ENCODE peak calls at places on chromosomes 13 and 19, in six cellular contexts. One of them, this sample, is unnamed.

GRCh38 chr13:92316030-92316429 is 910.6 kb upstream of the GPC6 start:
- DNase-seq in stimulated activated CD8-positive, alpha-beta memory T cell treated with anti-CD3 and anti-CD28 coated beads, Interleukin-12 subunit alpha, Interleukin-12 subunit beta, amount 100 ng/mL, for 4 hours: no peak
- DNase-seq in psoas muscle: no peak
- DNase-seq in non-pigmented ciliary epithelial cell: no peak
- DNase-seq in mucosa of descending colon: no peak
- DNase-seq in fibroblast of lung: no peak
- DNase-seq in this sample: no peak

GRCh38 chr13:38180100-38180499 is 169.6 kb upstream of the UFM1 start:
- DNase-seq in stimulated activated CD8-positive, alpha-beta memory T cell treated with anti-CD3 and anti-CD28 coated beads, Interleukin-12 subunit alpha, Interleukin-12 subunit beta, amount 100 ng/mL, for 4 hours: no peak
- DNase-seq in psoas muscle: no peak
- DNase-seq in non-pigmented ciliary epithelial cell: no peak
- DNase-seq in mucosa of descending colon: no peak
- DNase-seq in fibroblast of lung: no peak
- DNase-seq in this sample: peak

GRCh38 chr19:13670846-13671245 is 93.5 kb upstream of the MRI1 start:
- DNase-seq in stimulated activated CD8-positive, alpha-beta memory T cell treated with anti-CD3 and anti-CD28 coated beads, Interleukin-12 subunit alpha, Interleukin-12 subunit beta, amount 100 ng/mL, for 4 hours: no peak
- DNase-seq in psoas muscle: no peak
- DNase-seq in non-pigmented ciliary epithelial cell: no peak
- DNase-seq in mucosa of descending colon: no peak
- DNase-seq in fibroblast of lung: no peak
- DNase-seq in this sample: no peak

GRCh38 chr19:11142528-11143171 is 12.9 kb downstream of the SPC24 start:
- DNase-seq in stimulated activated CD8-positive, alpha-beta memory T cell treated with anti-CD3 and anti-CD28 coated beads, Interleukin-12 subunit alpha, Interleukin-12 subunit beta, amount 100 ng/mL, for 4 hours: no peak
- DNase-seq in psoas muscle: peak
- DNase-seq in non-pigmented ciliary epithelial cell: peak
- DNase-seq in mucosa of descending colon: peak
- DNase-seq in fibroblast of lung: peak
- DNase-seq in this sample: no peak

GRCh38 chr19:40216777-40217026 is 1.5 kb downstream of the TTC9B start:
- DNase-seq in stimulated activated CD8-positive, alpha-beta memory T cell treated with anti-CD3 and anti-CD28 coated beads, Interleukin-12 subunit alpha, Interleukin-12 subunit beta, amount 100 ng/mL, for 4 hours: no peak
- DNase-seq in psoas muscle: no peak
- DNase-seq in non-pigmented ciliary epithelial cell: no peak
- DNase-seq in mucosa of descending colon: no peak
- DNase-seq in fibroblast of lung: no peak
- DNase-seq in this sample: no peak

GRCh38 chr13:85693889-85694511 is 105.2 kb downstream of the SLITRK6 start:
- DNase-seq in stimulated activated CD8-positive, alpha-beta memory T cell treated with anti-CD3 and anti-CD28 coated beads, Interleukin-12 subunit alpha, Interleukin-12 subunit beta, amount 100 ng/mL, for 4 hours: no peak
- DNase-seq in psoas muscle: no peak
- DNase-seq in non-pigmented ciliary epithelial cell: no peak
- DNase-seq in mucosa of descending colon: no peak
- DNase-seq in fibroblast of lung: peak
- DNase-seq in this sample: peak

GRCh38 chr19:12331211-12331941 is 2.1 kb downstream of the ZNF563 start:
- DNase-seq in stimulated activated CD8-positive, alpha-beta memory T cell treated with anti-CD3 and anti-CD28 coated beads, Interleukin-12 subunit alpha, Interleukin-12 subunit beta, amount 100 ng/mL, for 4 hours: peak
- DNase-seq in psoas muscle: no peak
- DNase-seq in non-pigmented ciliary epithelial cell: no peak
- DNase-seq in mucosa of descending colon: no peak
- DNase-seq in fibroblast of lung: no peak
- DNase-seq in this sample: no peak

GRCh38 chr19:46408611-46409039 is 4.7 kb downstream of the CCDC8 start:
- DNase-seq in stimulated activated CD8-positive, alpha-beta memory T cell treated with anti-CD3 and anti-CD28 coated beads, Interleukin-12 subunit alpha, Interleukin-12 subunit beta, amount 100 ng/mL, for 4 hours: no peak
- DNase-seq in psoas muscle: peak
- DNase-seq in non-pigmented ciliary epithelial cell: no peak
- DNase-seq in mucosa of descending colon: peak
- DNase-seq in fibroblast of lung: peak
- DNase-seq in this sample: no peak

GRCh38 chr13:114131581-114132418 is 623 bp downstream of the RASA3 start:
- DNase-seq in stimulated activated CD8-positive, alpha-beta memory T cell treated with anti-CD3 and anti-CD28 coated beads, Interleukin-12 subunit alpha, Interleukin-12 subunit beta, amount 100 ng/mL, for 4 hours: no peak
- DNase-seq in psoas muscle: peak
- DNase-seq in non-pigmented ciliary epithelial cell: no peak
- DNase-seq in mucosa of descending colon: no peak
- DNase-seq in fibroblast of lung: peak
- DNase-seq in this sample: no peak

GRCh38 chr19:32165176-32165575 is 180.2 kb upstream of the ZNF507 start:
- DNase-seq in stimulated activated CD8-positive, alpha-beta memory T cell treated with anti-CD3 and anti-CD28 coated beads, Interleukin-12 subunit alpha, Interleukin-12 subunit beta, amount 100 ng/mL, for 4 hours: no peak
- DNase-seq in psoas muscle: no peak
- DNase-seq in non-pigmented ciliary epithelial cell: no peak
- DNase-seq in mucosa of descending colon: no peak
- DNase-seq in fibroblast of lung: no peak
- DNase-seq in this sample: no peak

GRCh38 chr13:38635030-38635429 is 51.8 kb upstream of the FREM2 start:
- DNase-seq in stimulated activated CD8-positive, alpha-beta memory T cell treated with anti-CD3 and anti-CD28 coated beads, Interleukin-12 subunit alpha, Interleukin-12 subunit beta, amount 100 ng/mL, for 4 hours: no peak
- DNase-seq in psoas muscle: no peak
- DNase-seq in non-pigmented ciliary epithelial cell: no peak
- DNase-seq in mucosa of descending colon: no peak
- DNase-seq in fibroblast of lung: no peak
- DNase-seq in this sample: no peak

GRCh38 chr13:43019811-43020210 is 3.6 kb upstream of the DNAJC15 start:
- DNase-seq in stimulated activated CD8-positive, alpha-beta memory T cell treated with anti-CD3 and anti-CD28 coated beads, Interleukin-12 subunit alpha, Interleukin-12 subunit beta, amount 100 ng/mL, for 4 hours: no peak
- DNase-seq in psoas muscle: no peak
- DNase-seq in non-pigmented ciliary epithelial cell: no peak
- DNase-seq in mucosa of descending colon: no peak
- DNase-seq in fibroblast of lung: no peak
- DNase-seq in this sample: no peak

GRCh38 chr13:84315527-84315926 is 433.3 kb upstream of the SLITRK1 start:
- DNase-seq in stimulated activated CD8-positive, alpha-beta memory T cell treated with anti-CD3 and anti-CD28 coated beads, Interleukin-12 subunit alpha, Interleukin-12 subunit beta, amount 100 ng/mL, for 4 hours: no peak
- DNase-seq in psoas muscle: no peak
- DNase-seq in non-pigmented ciliary epithelial cell: no peak
- DNase-seq in mucosa of descending colon: no peak
- DNase-seq in fibroblast of lung: no peak
- DNase-seq in this sample: no peak

This sample was measured in epithelial cell of prostate.